ENCODE peak calls at places on chromosome 21, in nine cellular contexts. X is PC-3, S is psoas muscle, M is heart left ventricle, C is Panc1, N is keratinocyte, E is fibroblast of lung, K is heart right ventricle, A is IMR-90. Y is an unnamed sample.
A peak's percentile ranks its signal among the peaks of the same experiment; 100 is the strongest.

GRCh38 chr21:19076031-19076430 is 672.4 kb upstream of the TMPRSS15 start:
- DNase-seq in S (no peak), N (no peak), E (no peak), K (no peak), M (no peak), X (no peak), C (no peak), A (no peak), Y (no peak)

GRCh38 chr21:14675774-14676530 is 129.8 kb upstream of the SAMSN1 start:
- DNase-seq in N (no peak), E (no peak), S (no peak), C (no peak), A (no peak), X (no peak), K (no peak), M (no peak), Y (no peak)

GRCh38 chr21:31872452-31873274 is at the start of gene HUNK:
- DNase-seq in X (no peak), C (no peak), E (peak; percentile 39), S (peak; percentile 58), M (no peak), N (no peak), A (peak; percentile 54), K (no peak), Y (no peak)

GRCh38 chr21:36654796-36655325 is 44.1 kb upstream of the SIM2 start:
- DNase-seq in K (no peak), C (no peak), N (no peak), S (no peak), M (no peak), E (no peak), X (no peak), A (no peak), Y (no peak)

GRCh38 chr21:42892582-42892930 is 553 bp upstream of the NDUFV3 start:
- DNase-seq in M (no peak), K (no peak), S (no peak), N (no peak), C (no peak), A (no peak), E (no peak), X (no peak), Y (no peak)

GRCh38 chr21:42089093-42089631 is 18.0 kb downstream of the UMODL1 start:
- DNase-seq in K (no peak), A (no peak), E (no peak), M (no peak), S (no peak), C (no peak), N (no peak), X (no peak), Y (no peak)

GRCh38 chr21:39637197-39637970 is 24.6 kb downstream of the B3GALT5 start:
- DNase-seq in S (no peak), A (no peak), X (no peak), M (no peak), E (no peak), K (no peak), N (no peak), C (no peak), Y (no peak)

GRCh38 chr21:41612674-41613250 is 104.8 kb upstream of the TMPRSS2 start:
- DNase-seq in E (peak; percentile 96), C (no peak), S (peak; percentile 90), X (peak; percentile 93), N (peak; percentile 90), K (peak; percentile 63), A (peak; percentile 90), M (peak; percentile 72), Y (peak; percentile 74)

DNA sequence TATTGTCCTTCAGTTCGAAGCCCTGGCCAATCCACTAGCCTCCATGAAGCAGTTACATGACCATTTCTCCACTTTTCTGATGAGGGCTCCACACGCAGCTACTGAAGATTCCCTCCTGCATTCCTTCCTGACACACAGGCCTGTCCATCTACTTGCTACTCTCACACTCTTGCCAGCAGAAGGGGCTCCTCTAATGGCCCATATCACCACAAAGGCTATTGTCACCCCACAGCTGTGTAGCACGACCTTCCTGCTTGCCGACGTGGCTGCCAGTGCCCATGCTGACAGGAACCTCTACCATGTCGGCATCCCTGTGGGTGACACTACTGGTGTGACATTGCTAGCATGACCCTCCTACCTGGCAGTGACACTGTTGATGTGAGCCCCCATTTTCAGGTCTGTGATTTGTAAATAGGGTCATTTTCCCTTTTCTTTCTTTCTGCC is 1528.6 kb upstream of the TPTE start:
- DNase-seq in K (no peak), E (no peak), S (peak; percentile 60), N (no peak), M (no peak), C (peak; percentile 70), A (no peak), X (peak; percentile 1), Y (no peak)
- H3K9me3 ChIP-seq in K (no peaks in the 10 kb centered on the region), E (peaks cover 11% of the 10 kb centered on the region), S (no peaks in the 10 kb centered on the region), N (peaks cover 53% of the 10 kb centered on the region), M (no peaks in the 10 kb centered on the region), C (no peaks in the 10 kb centered on the region), A (peaks cover 49% of the 10 kb centered on the region), X (no peaks in the 10 kb centered on the region), Y (peaks cover 48% of the 10 kb centered on the region)

GRCh38 chr21:37796011-37796410 is 120.2 kb downstream of the KCNJ6 start:
- DNase-seq in N (no peak), C (no peak), A (no peak), S (no peak), M (no peak), E (no peak), X (peak; percentile 16), K (no peak), Y (no peak)

GRCh38 chr21:37790905-37791304 is 125.4 kb downstream of the KCNJ6 start:
- DNase-seq in M (no peak), N (no peak), A (no peak), X (no peak), S (no peak), E (no peak), C (no peak), K (no peak), Y (no peak)

GRCh38 chr21:37792046-37792445 is 124.2 kb downstream of the KCNJ6 start:
- DNase-seq in K (no peak), S (no peak), X (no peak), A (peak; percentile 52), E (peak; percentile 42), C (no peak), N (no peak), M (no peak), Y (no peak)

GRCh38 chr21:37797403-37797802 is 118.9 kb downstream of the KCNJ6 start:
- DNase-seq in X (no peak), K (no peak), N (no peak), M (no peak), A (no peak), C (no peak), S (no peak), E (no peak), Y (no peak)

GRCh38 chr21:37793660-37794059 is 122.6 kb downstream of the KCNJ6 start:
- DNase-seq in N (no peak), A (peak; percentile 79), C (no peak), M (no peak), S (no peak), K (no peak), E (peak; percentile 53), X (no peak), Y (no peak)
- TF ChIP-seq CTCF in N (no peak), A (no peak), C (no peak), M (no peak), S (no peak), K (no peak), E (no peak), X (no peak), Y (no peak)

GRCh38 chr21:45351526-45352275 is 53.3 kb upstream of the COL18A1 start:
- DNase-seq in A (peak; percentile 27), N (no peak), M (peak; percentile 28), S (peak; percentile 38), K (no peak), X (no peak), E (no peak), C (no peak), Y (no peak)

GRCh38 chr21:45351061-45351460 is 53.9 kb upstream of the COL18A1 start:
- DNase-seq in N (no peak), C (no peak), M (peak; percentile 26), K (no peak), S (peak; percentile 52), X (no peak), E (no peak), A (no peak), Y (no peak)

GRCh38 chr21:45348591-45349327 is 56.2 kb upstream of the COL18A1 start:
- DNase-seq in A (no peak), K (no peak), M (no peak), X (no peak), N (no peak), C (no peak), E (no peak), S (peak; percentile 48), Y (no peak)

GRCh38 chr21:45352621-45353125 is 52.3 kb upstream of the COL18A1 start:
- DNase-seq in E (no peak), X (no peak), C (no peak), A (no peak), K (no peak), N (no peak), S (peak; percentile 49), M (no peak), Y (no peak)

DNA sequence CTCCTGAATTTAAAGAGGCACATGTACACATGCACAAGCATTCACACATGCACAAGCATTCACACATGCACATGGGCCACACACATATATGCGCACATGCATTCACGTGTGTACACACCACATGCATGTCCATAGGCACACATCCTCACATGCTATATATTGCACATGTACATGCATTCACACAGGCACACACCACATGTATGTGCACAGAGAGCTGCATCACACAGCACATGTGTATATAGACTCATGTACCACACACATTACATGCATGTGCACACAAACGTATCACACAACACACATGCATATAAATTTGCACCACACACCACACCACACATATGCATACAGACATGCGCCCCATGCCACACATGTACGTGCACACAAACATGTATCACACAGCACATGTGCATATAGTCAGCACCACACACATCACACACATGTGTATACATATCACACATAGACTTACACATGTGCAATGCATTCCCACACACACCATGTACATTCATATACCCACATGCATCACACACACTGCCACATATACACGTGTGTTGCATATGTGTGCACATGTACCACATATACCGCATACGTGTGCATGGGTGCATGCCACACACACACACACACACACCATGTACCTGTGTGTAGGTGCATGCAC is 54.6 kb upstream of the COL18A1 start:
- DNase-seq in S (no peak), C (no peak), E (no peak), X (no peak), A (no peak), N (no peak), K (no peak), M (no peak), Y (no peak)
- H3K4me3 ChIP-seq in S (no peak overlapping the region), C (no peak overlapping the region), E (no peak overlapping the region), X (no peak overlapping the region), A (no peak overlapping the region), N (no peak overlapping the region), K (no peak overlapping the region), M (no peak overlapping the region), Y (no peak overlapping the region)

GRCh38 chr21:7951854-7952519 is 2569.4 kb upstream of the TPTE start:
- DNase-seq in N (no peak), E (no peak), M (no peak), A (no peak), X (no peak), K (no peak), C (no peak), S (no peak), Y (no peak)

GRCh38 chr21:7952648-7953047 is 2568.7 kb upstream of the TPTE start:
- DNase-seq in N (no peak), C (no peak), K (no peak), A (no peak), S (no peak), X (no peak), E (no peak), M (no peak), Y (no peak)

GRCh38 chr21:7957713-7958064 is 2563.7 kb upstream of the TPTE start:
- DNase-seq in M (no peak), S (no peak), K (no peak), C (no peak), X (no peak), E (no peak), N (no peak), A (no peak), Y (no peak)

GRCh38 chr21:7947422-7947821 is 2574.0 kb upstream of the TPTE start:
- DNase-seq in X (no peak), M (no peak), K (no peak), C (no peak), E (no peak), S (no peak), N (no peak), A (no peak), Y (no peak)

GRCh38 chr21:7953058-7953457 is 2568.3 kb upstream of the TPTE start:
- DNase-seq in S (no peak), E (no peak), C (no peak), A (no peak), N (no peak), K (no peak), M (no peak), X (no peak), Y (no peak)
- H3K9me3 ChIP-seq in S (peaks cover 71% of the 10 kb centered on the region), E (peaks cover 30% of the 10 kb centered on the region), C (no peaks in the 10 kb centered on the region), A (peaks cover 76% of the 10 kb centered on the region), N (peaks cover 69% of the 10 kb centered on the region), K (peaks cover 61% of the 10 kb centered on the region), M (peaks cover 100% of the 10 kb centered on the region), X (peaks cover 91% of the 10 kb centered on the region), Y (peaks cover 97% of the 10 kb centered on the region)

Y was measured in AG04450.